ENCODE peak calls at places on chromosomes 5 and 9, in ten cellular contexts. W, U, K, L, H, N, O, A, P and R are unnamed samples. For H3K4me1, the result is how much of the 10 kb centered on the place peaks cover.

GRCh38 chr5:97420646-97421045 is 237.6 kb upstream of the RIOK2 start:
- DNase-seq in L (no peak), O (no peak), K (no peak), N (peak), U (no peak), P (no peak), A (no peak), H (no peak), W (no peak), R (no peak)

GRCh38 chr5:160484644-160485043 is 63.0 kb downstream of the PTTG1 start:
- DNase-seq in O (no peak), U (no peak), K (no peak), A (no peak), L (no peak), N (no peak), H (no peak), W (no peak), P (no peak), R (no peak)

GRCh38 chr5:116864838-116865190 is 290.2 kb upstream of the SEMA6A start:
- DNase-seq in A (no peak), L (no peak), U (no peak), W (no peak), N (no peak), O (no peak), P (no peak), H (no peak), K (no peak), R (no peak)

GRCh38 chr9:15735083-15735974 is 182.5 kb downstream of the CCDC171 start:
- DNase-seq in H (no peak), A (peak), O (no peak), K (no peak), W (peak), L (no peak), P (peak), U (no peak), N (peak), R (no peak)

GRCh38 chr5:39076757-39077475 is 2.7 kb upstream of the RICTOR start:
- DNase-seq in W (peak), P (no peak), L (no peak), O (no peak), U (no peak), K (no peak), A (peak), N (peak), H (no peak), R (no peak)

GRCh38 chr5:112445626-112446350 is 26.7 kb upstream of the EPB41L4A start:
- DNase-seq in P (no peak), U (no peak), L (no peak), N (no peak), O (no peak), W (no peak), K (no peak), A (no peak), H (no peak), R (no peak)

GRCh38 chr9:134275379-134275778 is 50.9 kb upstream of the RXRA start:
- DNase-seq in K (peak), A (no peak), O (peak), P (peak), U (no peak), W (no peak), L (no peak), N (no peak), H (no peak), R (no peak)

GRCh38 chr5:148347706-148348105 is 12.3 kb downstream of the SPINK9 start:
- DNase-seq in A (no peak), L (no peak), N (no peak), K (no peak), U (no peak), P (no peak), O (no peak), H (no peak), W (no peak), R (no peak)

GRCh38 chr5:143713331-143714032 is 98.5 kb upstream of the HMHB1 start:
- DNase-seq in O (no peak), W (no peak), A (peak), K (no peak), H (no peak), P (no peak), L (no peak), U (no peak), N (no peak), R (no peak)

GRCh38 chr5:109374625-109375024 is 35.1 kb downstream of the PJA2 start:
- DNase-seq in W (no peak), H (no peak), L (no peak), N (peak), O (no peak), P (no peak), K (no peak), A (no peak), U (no peak), R (no peak)

GRCh38 chr5:142426676-142427364 is 102.0 kb upstream of the SPRY4 start:
- DNase-seq in H (no peak), P (peak), L (no peak), W (no peak), U (no peak), N (peak), A (no peak), K (no peak), O (no peak), R (no peak)
- H3K27ac ChIP-seq in H (peak), P (peak), L (no peak), W (no peak), U (no peak), N (peak), A (no peak), K (no peak), O (peak), R (peak)

GRCh38 chr9:96204853-96205252 is 97.1 kb downstream of the HSD17B3 start:
- DNase-seq in U (no peak), O (no peak), A (no peak), K (no peak), H (no peak), N (no peak), W (no peak), L (no peak), P (no peak), R (no peak)
- H3K4me3 ChIP-seq in U (no peak), O (no peak), A (no peak), K (no peak), H (no peak), N (no peak), W (no peak), L (no peak), P (no peak), R (no peak)

GRCh38 chr5:14188778-14189177 is 45.6 kb downstream of the TRIO start:
- DNase-seq in O (no peak), L (no peak), A (no peak), N (no peak), U (no peak), P (no peak), K (no peak), W (no peak), H (no peak), R (no peak)
- H3K4me1 ChIP-seq in O (half or more), L (under half), A (half or more), N (under half), U (under half), P (half or more), K (under half), W (half or more), H (under half), R (half or more)

GRCh38 chr5:72231989-72232703 is 87.9 kb downstream of the MRPS27 start:
- DNase-seq in A (no peak), K (no peak), H (no peak), N (peak), L (no peak), W (no peak), O (no peak), U (no peak), P (no peak), R (no peak)
- H3K27ac ChIP-seq in A (no peak), K (no peak), H (no peak), N (no peak), L (no peak), W (no peak), O (no peak), U (no peak), P (no peak), R (no peak)

GRCh38 chr5:170554566-170555267 is 50.9 kb downstream of the KCNIP1 start:
- DNase-seq in L (no peak), P (peak), O (no peak), A (no peak), U (peak), N (peak), H (no peak), K (no peak), W (no peak), R (no peak)

GRCh38 chr5:170551076-170551475 is 47.3 kb downstream of the KCNIP1 start:
- DNase-seq in K (no peak), A (no peak), W (no peak), O (no peak), P (no peak), H (no peak), N (no peak), U (no peak), L (no peak), R (no peak)

GRCh38 chr5:170551622-170552021 is 47.8 kb downstream of the KCNIP1 start:
- DNase-seq in O (no peak), P (no peak), A (no peak), K (no peak), L (no peak), H (no peak), W (no peak), U (no peak), N (no peak), R (no peak)

GRCh38 chr5:170553218-170553617 is 49.4 kb downstream of the KCNIP1 start:
- DNase-seq in O (no peak), W (no peak), H (no peak), P (no peak), L (no peak), N (no peak), U (no peak), K (no peak), A (no peak), R (no peak)

DNA sequence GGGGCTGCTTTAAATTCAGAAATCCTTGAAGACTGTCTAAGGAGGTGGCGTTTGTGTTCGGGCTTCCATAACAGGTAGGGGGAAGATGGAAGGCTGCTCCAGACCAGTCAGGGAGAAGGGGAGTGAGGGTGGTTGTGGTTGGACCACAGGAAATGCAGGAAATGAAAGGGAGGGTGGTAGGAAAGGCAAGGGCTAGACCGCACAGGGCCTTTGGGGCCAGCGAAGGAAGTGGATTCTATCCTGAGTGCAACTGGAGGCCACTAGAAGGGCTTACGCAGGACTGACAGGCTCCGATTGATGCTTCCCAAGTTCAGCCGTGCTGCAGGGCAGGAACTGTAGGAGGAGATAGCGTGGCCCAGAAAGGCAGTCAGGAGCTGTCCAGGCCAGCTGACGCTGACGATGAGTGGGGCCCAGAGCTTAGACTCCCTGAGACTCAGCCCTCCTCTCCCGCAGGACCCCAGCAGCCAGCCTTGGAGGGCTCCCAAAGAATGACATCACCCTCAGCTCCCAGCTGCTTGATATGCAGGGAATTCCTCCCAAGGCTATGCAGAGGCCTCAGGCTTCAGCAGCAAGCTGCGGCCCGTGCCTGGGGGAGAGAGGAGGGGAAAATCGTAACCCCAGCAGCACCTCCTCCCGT is 48.8 kb downstream of the KCNIP1 start:
- DNase-seq in P (peak), N (peak), L (peak), U (peak), O (peak), A (peak), W (no peak), H (no peak), K (peak), R (peak)
- H3K4me3 ChIP-seq in P (no peak), N (no peak), L (no peak), U (no peak), O (no peak), A (no peak), W (no peak), H (no peak), K (no peak), R (no peak)

GRCh38 chr5:158700997-158701391 is 398.7 kb downstream of the EBF1 start:
- DNase-seq in W (no peak), K (peak), P (no peak), L (no peak), H (no peak), N (no peak), U (no peak), A (no peak), O (peak), R (no peak)

GRCh38 chr5:158699336-158699735 is 400.4 kb downstream of the EBF1 start:
- DNase-seq in L (no peak), O (no peak), W (no peak), H (no peak), A (peak), P (no peak), U (no peak), N (no peak), K (no peak), R (no peak)

GRCh38 chr5:158701406-158702177 is 398.1 kb downstream of the EBF1 start:
- DNase-seq in O (no peak), U (no peak), L (peak), H (no peak), N (no peak), W (peak), P (no peak), K (no peak), A (peak), R (no peak)

GRCh38 chr5:158698768-158699167 is 400.9 kb downstream of the EBF1 start:
- DNase-seq in O (no peak), K (no peak), P (no peak), L (no peak), U (no peak), H (no peak), N (no peak), W (no peak), A (peak), R (no peak)

DNA sequence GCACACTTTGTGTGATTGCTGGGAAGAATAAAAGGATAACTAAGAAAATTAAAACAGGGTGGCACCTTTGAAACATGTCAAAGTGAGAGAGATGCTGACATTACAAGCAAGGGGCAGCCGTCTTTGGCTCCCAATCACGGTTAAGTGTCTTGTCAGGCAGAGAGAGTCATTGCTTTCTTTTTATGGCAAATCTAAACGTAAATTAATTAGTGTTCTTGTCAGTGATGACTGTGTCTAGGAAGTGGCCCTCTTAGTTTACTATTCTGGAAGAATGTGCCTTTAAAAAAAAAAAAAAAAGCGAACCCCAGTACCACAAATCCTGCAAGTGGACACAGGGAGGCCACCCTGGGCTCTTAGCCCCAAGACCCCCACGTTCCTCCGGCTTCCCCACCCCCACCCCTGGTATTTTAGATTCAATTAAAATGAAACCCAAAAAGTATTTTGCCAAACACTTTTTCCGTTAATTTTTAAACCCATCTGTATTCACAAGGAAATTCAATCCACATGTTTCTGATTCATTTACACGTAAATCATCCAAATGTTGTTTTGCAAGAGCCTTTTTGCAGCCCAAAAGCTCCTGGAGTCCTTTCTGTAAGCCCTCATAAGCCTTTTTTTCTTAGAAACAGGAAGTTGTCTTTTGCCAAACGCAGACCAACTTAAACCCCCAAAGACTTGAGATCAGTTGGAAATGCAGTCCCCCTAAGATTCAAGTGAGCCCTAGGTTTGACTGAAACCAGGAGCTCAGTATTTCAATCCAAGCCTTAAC is 399.3 kb downstream of the EBF1 start:
- DNase-seq in K (no peak), P (peak), W (no peak), A (peak), U (no peak), L (no peak), H (no peak), O (no peak), N (no peak), R (no peak)
- H3K4me1 ChIP-seq in K (half or more), P (under half), W (half or more), A (half or more), U (under half), L (under half), H (under half), O (half or more), N (under half), R (under half)

GRCh38 chr5:178606269-178606668 is 16.1 kb upstream of the COL23A1 start:
- DNase-seq in P (no peak), K (no peak), O (no peak), L (no peak), A (no peak), U (no peak), N (no peak), W (no peak), H (no peak), R (no peak)
- H3K27ac ChIP-seq in P (no peak), K (no peak), O (no peak), L (no peak), A (no peak), U (no peak), N (no peak), W (no peak), H (no peak), R (no peak)

DNA sequence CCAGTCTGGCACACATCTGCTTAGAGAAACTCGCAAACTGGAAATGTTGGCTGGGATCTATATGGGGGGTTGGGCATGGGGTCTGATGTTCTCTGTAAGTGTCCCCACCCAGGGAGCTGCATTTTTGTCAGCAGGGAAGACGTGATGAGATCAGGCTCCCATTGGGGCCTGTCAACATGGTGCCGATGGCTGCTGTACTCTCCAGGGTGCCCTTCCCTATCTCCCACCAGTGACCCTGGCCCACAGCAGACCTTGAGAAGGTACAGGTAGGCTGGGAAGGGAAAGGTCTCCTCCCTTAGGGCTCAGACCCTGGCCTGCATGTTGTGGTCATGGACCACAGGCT is 175.4 kb upstream of the PITX1 start:
- DNase-seq in P (no peak), H (no peak), O (no peak), A (no peak), U (peak), W (no peak), K (no peak), L (peak), N (no peak), R (no peak)
- H3K4me3 ChIP-seq in P (no peak), H (no peak), O (no peak), A (no peak), U (no peak), W (no peak), K (no peak), L (no peak), N (no peak), R (no peak)

GRCh38 chr9:113579270-113580040 is 115.9 kb downstream of the RGS3 start:
- DNase-seq in K (no peak), H (no peak), W (no peak), O (no peak), U (no peak), N (peak), L (peak), A (peak), P (no peak), R (no peak)
- H3K4me1 ChIP-seq in K (under half), H (under half), W (under half), O (under half), U (under half), N (half or more), L (under half), A (half or more), P (under half), R (half or more)